ENCODE peak calls at places on chromosome 7, in four cellular contexts. E is mucosa of descending colon, O is progenitor cell of endocrine pancreas, W is WTC11. S is an unnamed sample.
A peak's percentile ranks its signal among the peaks of the same experiment; 100 is the strongest.

GRCh38 chr7:82468435-82468834 is 24.9 kb upstream of the CACNA2D1 start:
- DNase-seq in E (no peak), O (no peak), W (no peak), S (peak; percentile 14)

GRCh38 chr7:90592036-90592435 is 4.1 kb upstream of the CDK14 start:
- DNase-seq in E (no peak), O (no peak), W (no peak), S (peak; percentile 36)

GRCh38 chr7:27955596-27955995 is 215.6 kb downstream of the TAX1BP1 start:
- DNase-seq in E (no peak), O (no peak), W (no peak), S (no peak)

GRCh38 chr7:157397036-157397720 is 60.4 kb downstream of the DNAJB6 start:
- DNase-seq in E (no peak), O (no peak), W (no peak), S (no peak)

GRCh38 chr7:27602766-27603165 is 59.9 kb downstream of the HIBADH start:
- DNase-seq in E (no peak), O (no peak), W (peak; percentile 33), S (no peak)

GRCh38 chr7:30928254-30928872 is 16.7 kb downstream of the AQP1 start:
- DNase-seq in E (peak; percentile 22), O (peak; percentile 4), W (no peak), S (no peak)

GRCh38 chr7:28292826-28293528 is 112.4 kb upstream of the JAZF1 start:
- DNase-seq in E (no peak), O (no peak), W (no peak), S (no peak)

GRCh38 chr7:39453743-39454355 is 112.4 kb upstream of the YAE1 start:
- DNase-seq in E (no peak), O (peak; percentile 18), W (peak; percentile 79), S (peak; percentile 75)

DNA sequence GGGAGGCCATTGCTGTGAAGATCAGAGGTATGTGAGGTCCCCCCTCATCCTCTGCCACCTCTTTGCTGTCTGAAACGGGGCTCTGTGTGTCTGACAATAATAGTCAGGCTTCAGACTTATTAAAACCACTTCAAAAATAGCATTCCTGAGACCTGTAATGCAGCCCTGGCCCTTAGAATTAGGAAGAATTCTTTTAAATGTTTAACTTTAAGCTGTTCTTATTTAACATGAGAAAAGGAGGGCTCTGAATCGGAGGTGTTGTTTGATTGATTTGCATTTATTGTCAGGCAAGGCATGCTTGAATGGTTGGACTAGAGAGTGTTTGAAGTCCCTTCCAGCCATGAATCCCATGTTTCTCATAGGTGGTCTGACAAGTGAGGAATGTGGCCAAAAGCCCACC is 52.5 kb downstream of the AKR1B1 start:
- DNase-seq in E (no peak), O (no peak), W (no peak), S (no peak)
- TF ChIP-seq CTCF in E (no peak), O (no peak), W (no peak), S (no peak)

DNA sequence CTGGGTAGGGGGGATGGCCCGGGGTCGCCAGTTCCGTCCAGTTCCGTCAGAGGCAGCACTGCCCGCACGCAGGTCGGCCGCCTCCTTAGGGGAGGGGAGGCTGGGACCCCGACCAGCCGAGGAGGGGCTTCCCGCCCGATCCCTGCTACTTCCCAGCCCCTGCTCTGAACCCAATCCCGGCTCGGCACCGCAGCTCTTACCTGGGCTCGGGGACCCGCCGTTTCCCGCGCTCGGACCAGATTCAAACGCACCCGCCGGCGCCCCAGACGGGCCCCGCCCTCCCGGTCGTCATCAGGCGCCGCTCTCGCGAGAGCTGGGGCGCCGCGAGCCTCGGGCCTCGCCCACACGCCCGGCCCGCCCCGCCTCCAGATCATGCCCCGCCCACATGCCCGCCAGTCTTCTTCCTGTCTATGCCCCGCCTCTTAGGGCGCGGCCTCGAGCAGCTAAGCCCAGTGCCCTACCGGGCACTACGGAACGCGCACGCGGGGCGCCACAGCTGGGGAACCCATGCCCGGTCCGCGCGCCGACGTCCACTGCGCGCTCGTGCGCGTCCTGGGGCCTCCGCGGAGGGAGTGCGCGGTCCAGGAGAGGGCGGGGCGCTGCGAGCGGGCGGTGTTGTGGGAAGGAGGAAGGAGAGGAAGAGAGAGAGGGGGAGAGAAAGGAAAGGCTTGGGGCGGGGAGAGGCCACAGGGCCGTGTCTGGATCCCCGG is at the start of gene NCAPG2:
- DNase-seq in E (peak; percentile 99), O (peak; percentile 97), W (peak; percentile 98), S (peak; percentile 98)
- TF ChIP-seq CTCF in E (peak; percentile 44), O (no peak), W (no peak), S (no peak)

DNA sequence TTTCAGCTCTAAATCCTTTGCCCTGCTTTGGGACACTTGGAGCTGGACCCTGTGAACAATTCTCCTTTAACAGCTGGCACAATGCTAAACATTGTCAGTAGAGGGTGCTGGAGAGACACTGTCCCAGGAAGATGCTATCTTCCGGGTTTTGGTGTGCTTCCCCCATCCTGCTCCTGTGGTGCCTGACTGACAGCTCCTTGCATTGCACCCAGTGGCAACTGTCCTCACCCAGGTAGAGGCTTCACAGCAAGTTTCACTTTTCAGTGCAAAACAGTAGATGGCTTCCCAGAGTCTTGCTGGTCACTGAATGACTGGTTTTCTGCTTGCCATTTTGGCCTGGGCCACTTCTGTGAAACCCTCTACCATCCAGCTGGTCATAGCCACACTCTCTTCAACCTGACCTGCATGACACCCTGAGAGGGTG is 77.3 kb downstream of the CDC14C start:
- DNase-seq in E (no peak), O (no peak), W (peak; percentile 68), S (peak; percentile 0)
- TF ChIP-seq CTCF in E (no peak), O (peak; percentile 66), W (peak; percentile 69), S (peak; percentile 16)

GRCh38 chr7:69403169-69403568 is 195.1 kb upstream of the AUTS2 start:
- DNase-seq in E (no peak), O (no peak), W (peak; percentile 30), S (no peak)
- TF ChIP-seq CTCF in E (no peak), O (peak; percentile 28), W (no peak), S (no peak)

GRCh38 chr7:134701272-134701671 is 54.6 kb downstream of the BPGM start:
- DNase-seq in E (no peak), O (no peak), W (no peak), S (peak; percentile 68)
- TF ChIP-seq CTCF in E (no peak), O (peak; percentile 35), W (peak; percentile 32), S (peak; percentile 64)